ENCODE peak calls at places on chromosomes 13 and 19, in four cellular contexts. R is CD8-positive, alpha-beta T cell; L is NCI-H1694; H is small intestine. N is an unnamed sample.

GRCh38 chr13:106491463-106491862 is 44.0 kb downstream of the EFNB2 start:
- DNase-seq in L (no peak), R (no peak), H (no peak), N (no peak)

GRCh38 chr13:112453207-112453829 is 77.2 kb downstream of the SPACA7 start:
- DNase-seq in L (no peak), H (no peak), R (no peak), N (no peak)

GRCh38 chr19:18253716-18254115 is 20.5 kb downstream of the IQCN start:
- DNase-seq in H (peak), L (no peak), R (no peak), N (no peak)

GRCh38 chr19:38665950-38666661 is 18.7 kb downstream of the ACTN4 start:
- DNase-seq in L (no peak), R (no peak), H (no peak), N (no peak)

GRCh38 chr19:9911524-9911923 is 24.8 kb downstream of the OLFM2 start:
- DNase-seq in H (no peak), L (no peak), R (no peak), N (no peak)

GRCh38 chr13:26548251-26548765 is 9.2 kb upstream of the WASF3 start:
- DNase-seq in H (no peak), L (no peak), R (no peak), N (no peak)

GRCh38 chr19:49643466-49643865 is 1.5 kb downstream of the SCAF1 start:
- DNase-seq in L (no peak), R (no peak), H (no peak), N (no peak)

GRCh38 chr13:75481176-75482069 is 546 bp downstream of the TBC1D4 start:
- DNase-seq in L (no peak), R (peak), H (peak), N (peak)

GRCh38 chr19:30373593-30373992 is 1.4 kb downstream of the ZNF536 start:
- DNase-seq in H (no peak), R (no peak), L (no peak), N (no peak)

GRCh38 chr13:28532226-28533048 is 37.5 kb upstream of the FLT1 start:
- DNase-seq in H (peak), R (no peak), L (no peak), N (no peak)

GRCh38 chr13:50999641-51000040 is 90.0 kb downstream of the RNASEH2B start:
- DNase-seq in R (no peak), H (no peak), L (no peak), N (no peak)

GRCh38 chr19:56159009-56159501 is 16.8 kb upstream of the GALP start:
- DNase-seq in H (no peak), L (no peak), R (no peak), N (no peak)